ENCODE peak calls at places on chromosomes 12 and 14, in seven cellular contexts. One of them, this sample, is unnamed.

GRCh38 chr14:105056303-105056831 is 8.9 kb downstream of the GPR132 start:
- DNase-seq in GM06990: no peak
- DNase-seq in GM19239: no peak
- DNase-seq in H9: peak
- DNase-seq in sigmoid colon: no peak
- DNase-seq in mesendoderm: no peak
- DNase-seq in NCI-H1417: no peak
- DNase-seq in this sample: no peak

GRCh38 chr12:54569072-54569471 is 19.4 kb downstream of the PPP1R1A start:
- DNase-seq in GM19239: no peak
- DNase-seq in mesendoderm: no peak
- DNase-seq in H9: no peak
- DNase-seq in GM06990: no peak
- DNase-seq in sigmoid colon: no peak
- DNase-seq in NCI-H1417: no peak
- DNase-seq in this sample: no peak

GRCh38 chr12:46875095-46875494 is 49.3 kb upstream of the SLC38A4 start:
- DNase-seq in sigmoid colon: no peak
- DNase-seq in H9: no peak
- DNase-seq in mesendoderm: no peak
- DNase-seq in NCI-H1417: no peak
- DNase-seq in GM06990: no peak
- DNase-seq in GM19239: no peak
- DNase-seq in this sample: no peak

GRCh38 chr12:107522692-107523477 is 162.7 kb upstream of the PWP1 start:
- DNase-seq in sigmoid colon: no peak
- DNase-seq in GM06990: no peak
- DNase-seq in mesendoderm: peak
- DNase-seq in NCI-H1417: no peak
- DNase-seq in GM19239: no peak
- DNase-seq in H9: peak
- DNase-seq in this sample: peak

GRCh38 chr12:67681145-67681778 is 32.7 kb downstream of the DYRK2 start:
- DNase-seq in GM06990: no peak
- DNase-seq in sigmoid colon: no peak
- DNase-seq in GM19239: no peak
- DNase-seq in H9: no peak
- DNase-seq in NCI-H1417: no peak
- DNase-seq in mesendoderm: no peak
- DNase-seq in this sample: peak

GRCh38 chr12:84046869-84047268 is 865.7 kb downstream of the SLC6A15 start:
- DNase-seq in H9: no peak
- DNase-seq in GM19239: no peak
- DNase-seq in sigmoid colon: no peak
- DNase-seq in GM06990: no peak
- DNase-seq in NCI-H1417: no peak
- DNase-seq in mesendoderm: no peak
- DNase-seq in this sample: peak

GRCh38 chr12:113070117-113070906 is 13.8 kb downstream of the DTX1 start:
- DNase-seq in H9: no peak
- DNase-seq in mesendoderm: no peak
- DNase-seq in GM06990: peak
- DNase-seq in sigmoid colon: no peak
- DNase-seq in NCI-H1417: no peak
- DNase-seq in GM19239: no peak
- DNase-seq in this sample: no peak

GRCh38 chr14:28656704-28657255 is 109.8 kb upstream of the FOXG1 start:
- DNase-seq in GM06990: no peak
- DNase-seq in GM19239: no peak
- DNase-seq in H9: no peak
- DNase-seq in mesendoderm: no peak
- DNase-seq in NCI-H1417: peak
- DNase-seq in sigmoid colon: no peak
- DNase-seq in this sample: no peak

GRCh38 chr12:25817166-25817565 is 141.3 kb upstream of the RASSF8 start:
- DNase-seq in NCI-H1417: no peak
- DNase-seq in H9: no peak
- DNase-seq in mesendoderm: no peak
- DNase-seq in GM06990: no peak
- DNase-seq in GM19239: no peak
- DNase-seq in sigmoid colon: no peak
- DNase-seq in this sample: no peak

This sample was measured in EL.